ENCODE peak calls at places on chromosome 10, in eight cellular contexts. P is OCI-LY7, N is GM23248, F is SK-N-SH, D is Karpas-422, Q is PC-9, C is HCT116, Z is GM23338. J is an unnamed sample.

GRCh38 chr10:131500181-131500580 is 188.7 kb upstream of the TCERG1L start:
- DNase-seq in P (no peak), N (no peak), F (no peak), D (no peak), Q (no peak), C (no peak), Z (no peak), J (no peak)

GRCh38 chr10:84214612-84215235 is 10.6 kb downstream of the LRIT2 start:
- DNase-seq in P (peak; percentile 52), N (peak; percentile 32), F (peak; percentile 52), D (peak; percentile 70), Q (no peak), C (peak; percentile 10), Z (peak; percentile 84), J (peak; percentile 14)

GRCh38 chr10:47261556-47261955 is 38.4 kb upstream of the GDF10 start:
- DNase-seq in P (no peak), N (no peak), F (no peak), D (no peak), Q (no peak), C (no peak), Z (no peak), J (no peak)

GRCh38 chr10:63718006-63718405 is 196.8 kb downstream of the REEP3 start:
- DNase-seq in P (no peak), N (peak; percentile 46), F (no peak), D (no peak), Q (no peak), C (no peak), Z (no peak), J (peak; percentile 45)

GRCh38 chr10:124379609-124380193 is 39.0 kb downstream of the OAT start:
- DNase-seq in P (no peak), N (no peak), F (peak; percentile 5), D (no peak), Q (no peak), C (no peak), Z (no peak), J (no peak)

GRCh38 chr10:86300399-86300925 is 66.1 kb downstream of the GRID1 start:
- DNase-seq in P (no peak), N (no peak), F (no peak), D (no peak), Q (no peak), C (no peak), Z (no peak), J (no peak)

GRCh38 chr10:33453081-33453850 is 118.8 kb upstream of the NRP1 start:
- DNase-seq in P (no peak), N (peak; percentile 75), F (no peak), D (no peak), Q (no peak), C (no peak), Z (no peak), J (peak; percentile 100)

GRCh38 chr10:104681485-104681884 is 40.4 kb downstream of the SORCS3 start:
- DNase-seq in P (no peak), N (no peak), F (no peak), D (no peak), Q (no peak), C (no peak), Z (no peak), J (no peak)

GRCh38 chr10:47380341-47381215 is 3.5 kb downstream of the ZNF488 start:
- DNase-seq in P (no peak), N (no peak), F (peak; percentile 7), D (no peak), Q (no peak), C (no peak), Z (no peak), J (no peak)

GRCh38 chr10:11832042-11832441 is 8.9 kb downstream of the PROSER2 start:
- DNase-seq in P (no peak), N (peak; percentile 16), F (no peak), D (no peak), Q (no peak), C (no peak), Z (no peak), J (no peak)

GRCh38 chr10:99621454-99622246 is 1.4 kb upstream of the SLC25A28 start:
- DNase-seq in P (no peak), N (peak; percentile 87), F (peak; percentile 21), D (peak; percentile 55), Q (no peak), C (no peak), Z (no peak), J (no peak)

GRCh38 chr10:99292159-99292558 is 37.0 kb upstream of the CNNM1 start:
- DNase-seq in P (no peak), N (peak; percentile 91), F (no peak), D (no peak), Q (no peak), C (no peak), Z (no peak), J (peak; percentile 47)

GRCh38 chr10:60385399-60385738 is 4.3 kb downstream of the ANK3 start:
- DNase-seq in P (no peak), N (peak; percentile 10), F (no peak), D (no peak), Q (no peak), C (no peak), Z (no peak), J (peak; percentile 52)
- H3K9me2 ChIP-seq in P (no peaks in the 10 kb centered on the region), N (no peaks in the 10 kb centered on the region), F (no peaks in the 10 kb centered on the region), D (no peaks in the 10 kb centered on the region), Q (no peaks in the 10 kb centered on the region), C (no peaks in the 10 kb centered on the region), Z (no peaks in the 10 kb centered on the region), J (no peaks in the 10 kb centered on the region)

GRCh38 chr10:74107391-74107790 is 43.2 kb downstream of the AP3M1 start:
- DNase-seq in P (no peak), N (no peak), F (no peak), D (no peak), Q (no peak), C (no peak), Z (no peak), J (no peak)
- H3K36me3 ChIP-seq in P (peaks cover 94% of the 10 kb centered on the region), N (peaks cover 88% of the 10 kb centered on the region), F (peaks cover 85% of the 10 kb centered on the region), D (peaks cover 49% of the 10 kb centered on the region), Q (peaks cover 53% of the 10 kb centered on the region), C (peaks cover 44% of the 10 kb centered on the region), Z (peaks cover 85% of the 10 kb centered on the region), J (peaks cover 92% of the 10 kb centered on the region)

GRCh38 chr10:70685461-70685911 is 13.2 kb downstream of the ADAMTS14 start:
- DNase-seq in P (no peak), N (no peak), F (no peak), D (no peak), Q (no peak), C (no peak), Z (no peak), J (no peak)
- H3K4me3 ChIP-seq in P (no peak overlapping the region), N (no peak overlapping the region), F (no peak overlapping the region), D (no peak overlapping the region), Q (no peak overlapping the region), C (no peak overlapping the region), Z (no peak overlapping the region), J (no peak overlapping the region)

GRCh38 chr10:90709727-90710126 is 148.1 kb downstream of the HTR7 start:
- DNase-seq in P (no peak), N (no peak), F (no peak), D (no peak), Q (no peak), C (no peak), Z (no peak), J (no peak)
- H3K9me2 ChIP-seq in P (no peaks in the 10 kb centered on the region), N (no peaks in the 10 kb centered on the region), F (no peaks in the 10 kb centered on the region), D (no peaks in the 10 kb centered on the region), Q (no peaks in the 10 kb centered on the region), C (no peaks in the 10 kb centered on the region), Z (no peaks in the 10 kb centered on the region), J (no peaks in the 10 kb centered on the region)

GRCh38 chr10:98252451-98252850 is 15.5 kb downstream of the LOXL4 start:
- DNase-seq in P (no peak), N (no peak), F (no peak), D (no peak), Q (no peak), C (no peak), Z (no peak), J (no peak)
- H3K36me3 ChIP-seq in P (peaks cover 32% of the 10 kb centered on the region), N (peaks cover 70% of the 10 kb centered on the region), F (peaks cover 28% of the 10 kb centered on the region), D (no peaks in the 10 kb centered on the region), Q (no peaks in the 10 kb centered on the region), C (peaks cover 4% of the 10 kb centered on the region), Z (no peaks in the 10 kb centered on the region), J (peaks cover 5% of the 10 kb centered on the region)

GRCh38 chr10:491667-492424 is 197.6 kb downstream of the DIP2C start:
- DNase-seq in P (no peak), N (no peak), F (no peak), D (no peak), Q (no peak), C (no peak), Z (no peak), J (no peak)
- H3K4me3 ChIP-seq in P (no peak overlapping the region), N (no peak overlapping the region), F (no peak overlapping the region), D (no peak overlapping the region), Q (no peak overlapping the region), C (no peak overlapping the region), Z (no peak overlapping the region), J (no peak overlapping the region)